ENCODE peak calls at places on chromosome 21, in five cellular contexts. U is WTC11, O is T follicular helper cell, B is activated gamma-delta T cell treated with Interleukin-2 at 50 U/mL for 16 hours, I is astrocyte of the cerebellum. M is an unnamed sample.

GRCh38 chr21:29077651-29078090 is 4.2 kb upstream of the CCT8 start:
- DNase-seq in U (no peak), O (no peak), B (no peak), I (no peak), M (peak)

GRCh38 chr21:44529503-44530125 is 10.4 kb downstream of the KRTAP10-1 start:
- DNase-seq in U (peak), O (no peak), B (no peak), I (no peak), M (no peak)

GRCh38 chr21:42118901-42119300 is 47.8 kb downstream of the UMODL1 start:
- DNase-seq in U (no peak), O (no peak), B (no peak), I (no peak), M (peak)

GRCh38 chr21:40793057-40793456 is 53.9 kb downstream of the DSCAM start:
- DNase-seq in U (no peak), O (no peak), B (no peak), I (peak), M (no peak)

GRCh38 chr21:45528981-45529784 is 13.1 kb downstream of the SLC19A1 start:
- DNase-seq in U (no peak), O (no peak), B (no peak), I (no peak), M (no peak)

GRCh38 chr21:15279484-15279883 is 214.7 kb upstream of the NRIP1 start:
- DNase-seq in U (no peak), O (no peak), B (no peak), I (no peak), M (no peak)

GRCh38 chr21:26199471-26199870 is 28.9 kb upstream of the APP start:
- DNase-seq in U (no peak), O (no peak), B (no peak), I (no peak), M (no peak)

GRCh38 chr21:36732761-36733160 is 33.8 kb downstream of the SIM2 start:
- DNase-seq in U (no peak), O (no peak), B (no peak), I (no peak), M (no peak)

GRCh38 chr21:44919111-44919912 is 1.4 kb downstream of the ITGB2 start:
- DNase-seq in U (no peak), O (no peak), B (no peak), I (no peak), M (no peak)

GRCh38 chr21:22900511-22900910 is 1902.3 kb downstream of the NCAM2 start:
- DNase-seq in U (no peak), O (no peak), B (no peak), I (no peak), M (peak)

GRCh38 chr21:39385299-39386145 is 36.6 kb upstream of the HMGN1 start:
- DNase-seq in U (no peak), O (no peak), B (peak), I (peak), M (peak)

GRCh38 chr21:37509802-37510393 is 143.3 kb downstream of the DYRK1A start:
- DNase-seq in U (no peak), O (no peak), B (no peak), I (no peak), M (no peak)

GRCh38 chr21:33374080-33374873 is 28.9 kb upstream of the IFNGR2 start:
- DNase-seq in U (peak), O (peak), B (peak), I (peak), M (peak)

GRCh38 chr21:46229133-46229922 is 754 bp upstream of the LSS start:
- DNase-seq in U (no peak), O (peak), B (no peak), I (no peak), M (no peak)

GRCh38 chr21:15441060-15441493 is 288.7 kb upstream of the USP25 start:
- DNase-seq in U (no peak), O (no peak), B (no peak), I (no peak), M (peak)

GRCh38 chr21:45522986-45523385 is 19.3 kb downstream of the SLC19A1 start:
- DNase-seq in U (no peak), O (no peak), B (no peak), I (no peak), M (no peak)

GRCh38 chr21:45538381-45539045 is 3.7 kb downstream of the SLC19A1 start:
- DNase-seq in U (peak), O (no peak), B (peak), I (no peak), M (no peak)

M was measured in lung microvascular endothelial cell.